ENCODE peak calls at places on chromosomes 2 and 18, in five cellular contexts. One of them, this sample, is unnamed.

GRCh38 chr18:76619342-76620315 is 124.6 kb upstream of the ZNF516 start:
- DNase-seq in GM23338: peak
- DNase-seq in prostate gland: peak
- DNase-seq in AG10803: peak
- DNase-seq in choroid plexus epithelial cell: peak
- DNase-seq in this sample: peak

GRCh38 chr2:158890296-158890905 is 78.0 kb upstream of the TANC1 start:
- DNase-seq in prostate gland: no peak
- DNase-seq in AG10803: peak
- DNase-seq in choroid plexus epithelial cell: no peak
- DNase-seq in GM23338: no peak
- DNase-seq in this sample: no peak

GRCh38 chr2:240553956-240554480 is 3.8 kb downstream of the ANKMY1 start:
- DNase-seq in AG10803: no peak
- DNase-seq in prostate gland: peak
- DNase-seq in choroid plexus epithelial cell: no peak
- DNase-seq in GM23338: no peak
- DNase-seq in this sample: no peak

GRCh38 chr2:27211943-27212625 is at the start of the genes ATRAID and SLC5A6:
- DNase-seq in choroid plexus epithelial cell: peak
- DNase-seq in AG10803: peak
- DNase-seq in GM23338: peak
- DNase-seq in prostate gland: peak
- DNase-seq in this sample: peak

GRCh38 chr2:201118121-201118956 is 2.4 kb downstream of the CFLAR start:
- DNase-seq in GM23338: peak
- DNase-seq in choroid plexus epithelial cell: peak
- DNase-seq in prostate gland: peak
- DNase-seq in AG10803: peak
- DNase-seq in this sample: peak

GRCh38 chr2:85605406-85606115 is 3.1 kb upstream of the TMEM150A start:
- DNase-seq in GM23338: no peak
- DNase-seq in AG10803: peak
- DNase-seq in choroid plexus epithelial cell: peak
- DNase-seq in prostate gland: no peak
- DNase-seq in this sample: no peak

GRCh38 chr2:239313776-239314175 is 87.0 kb downstream of the HDAC4 start:
- DNase-seq in AG10803: no peak
- DNase-seq in prostate gland: no peak
- DNase-seq in GM23338: no peak
- DNase-seq in choroid plexus epithelial cell: no peak
- DNase-seq in this sample: no peak

GRCh38 chr18:67805261-67805660 is 288.7 kb upstream of the DSEL start:
- DNase-seq in GM23338: peak
- DNase-seq in AG10803: no peak
- DNase-seq in prostate gland: no peak
- DNase-seq in choroid plexus epithelial cell: no peak
- DNase-seq in this sample: no peak

GRCh38 chr2:11375025-11375688 is 30.7 kb upstream of the ROCK2 start:
- DNase-seq in choroid plexus epithelial cell: no peak
- DNase-seq in prostate gland: no peak
- DNase-seq in AG10803: no peak
- DNase-seq in GM23338: no peak
- DNase-seq in this sample: no peak

GRCh38 chr2:235028646-235029045 is 76.8 kb downstream of the SH3BP4 start:
- DNase-seq in GM23338: no peak
- DNase-seq in prostate gland: no peak
- DNase-seq in choroid plexus epithelial cell: no peak
- DNase-seq in AG10803: no peak
- DNase-seq in this sample: no peak

GRCh38 chr18:22210331-22210754 is 41.0 kb downstream of the GATA6 start:
- DNase-seq in AG10803: peak
- DNase-seq in choroid plexus epithelial cell: peak
- DNase-seq in GM23338: no peak
- DNase-seq in prostate gland: no peak
- DNase-seq in this sample: no peak

GRCh38 chr2:239634769-239635168 is 233.9 kb upstream of the HDAC4 start:
- DNase-seq in GM23338: no peak
- DNase-seq in prostate gland: no peak
- DNase-seq in AG10803: no peak
- DNase-seq in choroid plexus epithelial cell: no peak
- DNase-seq in this sample: no peak

GRCh38 chr2:105449083-105449482 is 50.2 kb upstream of the FHL2 start:
- DNase-seq in GM23338: no peak
- DNase-seq in prostate gland: no peak
- DNase-seq in choroid plexus epithelial cell: no peak
- DNase-seq in AG10803: no peak
- DNase-seq in this sample: no peak

GRCh38 chr2:46143401-46144132 is 153.6 kb upstream of the EPAS1 start:
- DNase-seq in choroid plexus epithelial cell: no peak
- DNase-seq in prostate gland: no peak
- DNase-seq in AG10803: no peak
- DNase-seq in GM23338: no peak
- DNase-seq in this sample: no peak

GRCh38 chr2:46142546-46143329 is 154.5 kb upstream of the EPAS1 start:
- DNase-seq in prostate gland: no peak
- DNase-seq in choroid plexus epithelial cell: no peak
- DNase-seq in AG10803: no peak
- DNase-seq in GM23338: no peak
- DNase-seq in this sample: peak

GRCh38 chr2:46145017-46145416 is 152.2 kb upstream of the EPAS1 start:
- DNase-seq in prostate gland: no peak
- DNase-seq in AG10803: no peak
- DNase-seq in GM23338: no peak
- DNase-seq in choroid plexus epithelial cell: no peak
- DNase-seq in this sample: no peak

GRCh38 chr2:46145840-46146239 is 151.4 kb upstream of the EPAS1 start:
- DNase-seq in GM23338: no peak
- DNase-seq in choroid plexus epithelial cell: no peak
- DNase-seq in AG10803: no peak
- DNase-seq in prostate gland: no peak
- DNase-seq in this sample: no peak

GRCh38 chr2:46144133-46144800 is 152.9 kb upstream of the EPAS1 start:
- DNase-seq in GM23338: peak
- DNase-seq in AG10803: no peak
- DNase-seq in choroid plexus epithelial cell: no peak
- DNase-seq in prostate gland: no peak
- DNase-seq in this sample: no peak
- TF ChIP-seq CTCF in GM23338: peak
- TF ChIP-seq CTCF in AG10803: no peak
- TF ChIP-seq CTCF in choroid plexus epithelial cell: no peak
- TF ChIP-seq CTCF in prostate gland: no peak
- TF ChIP-seq CTCF in this sample: no peak

DNA sequence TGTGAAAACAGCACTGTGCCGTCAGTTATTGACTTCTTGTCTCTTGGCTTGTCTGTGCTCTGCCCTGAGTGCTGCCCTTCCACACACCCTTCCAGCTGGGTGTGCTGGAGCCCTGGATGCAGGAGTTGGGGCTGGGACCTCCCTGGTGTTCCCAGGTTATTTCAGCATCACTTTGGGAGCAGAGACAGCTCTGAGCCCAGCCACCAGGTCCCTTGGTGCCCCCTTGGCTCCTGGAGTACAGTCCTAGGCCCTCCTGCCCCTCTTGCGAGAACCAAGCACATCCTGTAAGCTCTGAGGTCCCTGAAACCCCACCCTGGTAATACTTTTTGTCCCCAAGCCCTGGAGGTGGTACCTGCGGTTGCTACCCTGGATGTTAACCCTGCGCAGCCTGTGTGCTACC is 24.3 kb downstream of the BOK start:
- DNase-seq in GM23338: no peak
- DNase-seq in prostate gland: no peak
- DNase-seq in AG10803: no peak
- DNase-seq in choroid plexus epithelial cell: no peak
- DNase-seq in this sample: no peak
- TF ChIP-seq CTCF in GM23338: no peak
- TF ChIP-seq CTCF in prostate gland: no peak
- TF ChIP-seq CTCF in AG10803: no peak
- TF ChIP-seq CTCF in choroid plexus epithelial cell: no peak
- TF ChIP-seq CTCF in this sample: no peak

GRCh38 chr2:174798801-174799200 is 34.5 kb upstream of the CHRNA1 start:
- DNase-seq in prostate gland: no peak
- DNase-seq in AG10803: no peak
- DNase-seq in GM23338: peak
- DNase-seq in choroid plexus epithelial cell: no peak
- DNase-seq in this sample: no peak
- TF ChIP-seq CTCF in prostate gland: no peak
- TF ChIP-seq CTCF in AG10803: no peak
- TF ChIP-seq CTCF in GM23338: no peak
- TF ChIP-seq CTCF in choroid plexus epithelial cell: no peak
- TF ChIP-seq CTCF in this sample: no peak

DNA sequence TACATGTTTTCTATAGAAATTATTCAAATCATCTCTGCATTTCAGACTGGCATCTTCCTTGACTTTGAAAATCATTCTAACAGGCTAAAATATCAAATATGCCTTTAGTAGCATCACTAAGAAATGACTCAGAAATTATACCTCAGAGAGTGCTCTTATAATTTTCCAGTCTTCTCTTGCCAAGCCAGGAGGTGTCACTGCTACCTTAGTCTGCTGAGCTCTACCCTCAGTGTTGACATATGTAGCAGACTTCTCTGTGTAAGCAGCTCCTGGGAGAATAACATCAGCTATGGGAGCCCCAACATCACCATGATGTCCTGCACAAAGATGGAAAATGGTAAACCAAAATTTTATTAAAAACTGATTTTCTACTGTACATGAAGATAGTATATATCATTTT is 31.6 kb downstream of the NDUFS1 start:
- DNase-seq in AG10803: no peak
- DNase-seq in choroid plexus epithelial cell: peak
- DNase-seq in prostate gland: no peak
- DNase-seq in GM23338: peak
- DNase-seq in this sample: no peak
- TF ChIP-seq CTCF in AG10803: no peak
- TF ChIP-seq CTCF in choroid plexus epithelial cell: peak
- TF ChIP-seq CTCF in prostate gland: no peak
- TF ChIP-seq CTCF in GM23338: peak
- TF ChIP-seq CTCF in this sample: no peak

GRCh38 chr2:25692737-25693445 is 19.5 kb upstream of the DTNB start:
- DNase-seq in AG10803: no peak
- DNase-seq in prostate gland: no peak
- DNase-seq in GM23338: no peak
- DNase-seq in choroid plexus epithelial cell: no peak
- DNase-seq in this sample: no peak
- TF ChIP-seq CTCF in AG10803: no peak
- TF ChIP-seq CTCF in prostate gland: no peak
- TF ChIP-seq CTCF in GM23338: no peak
- TF ChIP-seq CTCF in choroid plexus epithelial cell: peak
- TF ChIP-seq CTCF in this sample: no peak